ENCODE peak calls at places on chromosome 12, in four cellular contexts. B is IMR-90, L is PC-9, U is OCI-LY7. H is an unnamed sample.

GRCh38 chr12:87092421-87092820 is 836.2 kb upstream of the MGAT4C start:
- DNase-seq in B (no peak), L (no peak), U (no peak), H (no peak)

GRCh38 chr12:5222011-5222461 is 178.4 kb downstream of the KCNA5 start:
- DNase-seq in B (no peak), L (no peak), U (no peak), H (no peak)

GRCh38 chr12:112096070-112096469 is 12.5 kb downstream of the NAA25 start:
- DNase-seq in B (no peak), L (no peak), U (no peak), H (no peak)

GRCh38 chr12:109878749-109879148 is 1.6 kb downstream of the GLTP start:
- DNase-seq in B (no peak), L (no peak), U (no peak), H (no peak)

GRCh38 chr12:104055686-104056388 is 5.8 kb upstream of the GLT8D2 start:
- DNase-seq in B (peak; percentile 47), L (no peak), U (no peak), H (no peak)

GRCh38 chr12:114762490-114763110 is 78.6 kb upstream of the TBX3 start:
- DNase-seq in B (peak; percentile 95), L (no peak), U (no peak), H (no peak)

GRCh38 chr12:3885179-3886094 is 12.2 kb upstream of the PARP11 start:
- DNase-seq in B (peak; percentile 48), L (no peak), U (peak; percentile 47), H (no peak)

GRCh38 chr12:111425655-111426054 is 19.9 kb downstream of the SH2B3 start:
- DNase-seq in B (peak; percentile 39), L (peak; percentile 82), U (no peak), H (no peak)

GRCh38 chr12:93571360-93571853 is 1.1 kb upstream of the SOCS2 start:
- DNase-seq in B (peak; percentile 55), L (no peak), U (no peak), H (no peak)

GRCh38 chr12:127277882-127278281 is 989.1 kb upstream of the TMEM132C start:
- DNase-seq in B (no peak), L (no peak), U (no peak), H (no peak)

GRCh38 chr12:2697057-2697456 is 97.7 kb upstream of the FKBP4 start:
- DNase-seq in B (no peak), L (no peak), U (no peak), H (no peak)

GRCh38 chr12:41967668-41968649 is 176.7 kb downstream of the GXYLT1 start:
- DNase-seq in B (no peak), L (peak; percentile 53), U (no peak), H (no peak)

GRCh38 chr12:3364226-3364625 is 126.8 kb upstream of the PRMT8 start:
- DNase-seq in B (no peak), L (no peak), U (no peak), H (no peak)

GRCh38 chr12:127083028-127083949 is 1183.7 kb upstream of the TMEM132C start:
- DNase-seq in B (peak; percentile 65), L (peak; percentile 81), U (peak; percentile 44), H (no peak)

GRCh38 chr12:6790496-6791150 is 1.3 kb downstream of the CD4 start:
- DNase-seq in B (no peak), L (no peak), U (no peak), H (no peak)

GRCh38 chr12:48050174-48050573 is 45.9 kb upstream of the COL2A1 start:
- DNase-seq in B (peak; percentile 5), L (no peak), U (no peak), H (no peak)

GRCh38 chr12:107515446-107515958 is 170.1 kb upstream of the PWP1 start:
- DNase-seq in B (peak; percentile 93), L (peak; percentile 96), U (no peak), H (peak; percentile 89)

GRCh38 chr12:19576421-19576925 is 137.2 kb downstream of the AEBP2 start:
- DNase-seq in B (peak; percentile 76), L (no peak), U (no peak), H (no peak)

GRCh38 chr12:13044859-13045384 is 741 bp downstream of the FAM234B start:
- DNase-seq in B (no peak), L (no peak), U (no peak), H (no peak)

GRCh38 chr12:44775916-44776315 is 100.2 kb downstream of the NELL2 start:
- DNase-seq in B (no peak), L (no peak), U (no peak), H (no peak)

GRCh38 chr12:12985817-12986408 is 14.2 kb downstream of the HEBP1 start:
- DNase-seq in B (peak; percentile 17), L (no peak), U (no peak), H (no peak)

GRCh38 chr12:122079532-122080081 is 1.1 kb downstream of the MLXIP start:
- DNase-seq in B (no peak), L (no peak), U (peak; percentile 50), H (no peak)

GRCh38 chr12:131860472-131861260 is 32.5 kb downstream of the MMP17 start:
- DNase-seq in B (peak; percentile 57), L (peak; percentile 95), U (no peak), H (no peak)

GRCh38 chr12:109910969-109911348 is 10.9 kb downstream of the TCHP start:
- DNase-seq in B (peak; percentile 20), L (no peak), U (peak; percentile 30), H (no peak)

GRCh38 chr12:50507930-50508329 is 3.1 kb downstream of the DIP2B start:
- DNase-seq in B (no peak), L (no peak), U (no peak), H (no peak)

GRCh38 chr12:24534632-24535031 is 414.3 kb downstream of the BCAT1 start:
- DNase-seq in B (no peak), L (no peak), U (no peak), H (no peak)

GRCh38 chr12:64625243-64626077 is 15.2 kb downstream of the RASSF3 start:
- DNase-seq in B (peak; percentile 94), L (peak; percentile 99), U (peak; percentile 54), H (no peak)

DNA sequence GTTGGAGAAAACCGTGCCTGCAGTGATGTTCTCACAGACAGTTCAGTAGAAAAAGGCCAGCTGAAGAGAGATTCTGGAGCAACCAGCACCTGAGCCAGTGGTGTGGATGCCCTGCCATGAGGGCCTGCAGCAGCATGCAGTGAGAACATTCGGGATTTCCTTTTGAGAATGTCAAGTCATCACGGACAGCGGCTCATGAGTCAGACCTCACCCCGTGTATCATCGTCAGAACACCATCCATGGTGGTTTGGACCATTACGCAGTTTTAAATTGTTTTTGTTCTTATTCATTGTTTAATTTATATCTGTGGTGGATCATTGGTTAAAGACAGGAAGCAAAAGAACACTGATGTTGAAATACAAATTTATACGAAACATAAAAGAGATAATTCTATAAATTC is 179.1 kb upstream of the KRR1 start:
- DNase-seq in B (peak; percentile 100), L (no peak), U (no peak), H (peak; percentile 88)
- H3K27ac ChIP-seq in B (peak overlapping the region; percentile 67), L (no peak overlapping the region), U (no peak overlapping the region), H (peak overlapping the region; percentile 85)

DNA sequence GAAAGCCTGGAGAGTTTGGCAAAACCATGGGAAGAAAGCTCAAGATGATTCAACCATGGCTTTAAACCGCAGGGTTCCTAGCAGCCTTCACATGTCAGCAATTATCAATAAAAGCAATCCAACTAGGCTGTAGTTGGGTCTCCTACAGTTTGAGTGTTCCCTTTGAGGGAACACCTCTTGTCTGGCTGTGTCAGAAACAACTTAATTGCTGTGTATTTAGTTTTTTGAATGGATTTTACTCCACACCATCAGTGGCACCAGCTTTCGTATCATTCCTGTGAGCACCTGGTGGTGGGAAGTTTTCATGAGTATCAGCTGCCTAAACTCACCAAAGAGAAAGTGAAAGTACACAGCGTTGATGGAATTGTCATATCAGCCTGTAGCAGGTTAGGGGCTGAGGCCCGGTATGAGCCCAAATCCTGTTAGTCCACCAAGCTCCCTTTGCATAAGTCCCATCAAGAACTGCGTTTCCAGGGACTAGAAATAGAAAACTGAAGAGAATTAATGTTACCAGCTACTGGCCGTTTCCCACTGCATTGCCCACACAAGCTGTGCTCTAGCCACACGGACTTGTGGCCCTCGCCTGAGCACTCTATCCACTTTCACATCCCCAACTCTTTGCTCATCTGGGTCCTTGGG is 10.9 kb upstream of the IL26 start:
- DNase-seq in B (no peak), L (no peak), U (peak; percentile 50), H (no peak)
- TF ChIP-seq CTCF in B (no peak), L (no peak), U (no peak), H (no peak)

GRCh38 chr12:116333402-116333801 is 55.9 kb upstream of the MED13L start:
- DNase-seq in B (no peak), L (no peak), U (no peak), H (no peak)
- H3K4me2 ChIP-seq in B (no peak overlapping the region), L (no peak overlapping the region), U (no peak overlapping the region), H (no peak overlapping the region)

DNA sequence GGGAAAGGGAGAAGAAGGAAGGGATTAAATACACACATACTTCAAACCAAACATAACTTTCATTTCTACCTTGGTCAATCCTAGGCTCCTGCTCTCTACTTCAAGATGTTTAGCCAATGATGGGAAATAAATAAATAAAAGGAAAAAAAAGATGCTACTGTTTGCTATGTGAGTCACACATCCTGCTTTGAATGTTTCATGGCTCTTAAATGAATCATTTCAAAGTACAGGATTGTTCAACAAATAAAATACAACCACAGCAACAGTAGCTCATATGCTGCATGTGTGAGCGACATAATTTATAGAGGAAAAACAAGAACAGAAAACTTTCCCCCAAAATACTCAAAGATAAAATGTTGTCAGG is 54.3 kb upstream of the NPFF start:
- DNase-seq in B (peak; percentile 92), L (peak; percentile 93), U (no peak), H (no peak)
- H3K27ac ChIP-seq in B (no peak overlapping the region), L (peak overlapping the region; percentile 78), U (no peak overlapping the region), H (peak overlapping the region; percentile 64)

GRCh38 chr12:57087689-57088441 is 1.0 kb upstream of the NAB2 start:
- DNase-seq in B (peak; percentile 98), L (peak; percentile 80), U (peak; percentile 77), H (no peak)

GRCh38 chr12:57086951-57087688 is 1.8 kb upstream of the NAB2 start:
- DNase-seq in B (peak; percentile 93), L (no peak), U (peak; percentile 70), H (no peak)

GRCh38 chr12:57088442-57089258 is at the start of gene NAB2:
- DNase-seq in B (peak; percentile 97), L (peak; percentile 82), U (peak; percentile 96), H (no peak)

GRCh38 chr12:57089259-57090245 is 638 bp downstream of the NAB2 start:
- DNase-seq in B (peak; percentile 51), L (no peak), U (peak; percentile 35), H (no peak)

GRCh38 chr12:57085999-57086950 is 2.6 kb upstream of the NAB2 start:
- DNase-seq in B (peak; percentile 83), L (no peak), U (peak; percentile 72), H (no peak)
- TF ChIP-seq CTCF in B (peak; percentile 48), L (no peak), U (peak; percentile 88), H (peak; percentile 3)

DNA sequence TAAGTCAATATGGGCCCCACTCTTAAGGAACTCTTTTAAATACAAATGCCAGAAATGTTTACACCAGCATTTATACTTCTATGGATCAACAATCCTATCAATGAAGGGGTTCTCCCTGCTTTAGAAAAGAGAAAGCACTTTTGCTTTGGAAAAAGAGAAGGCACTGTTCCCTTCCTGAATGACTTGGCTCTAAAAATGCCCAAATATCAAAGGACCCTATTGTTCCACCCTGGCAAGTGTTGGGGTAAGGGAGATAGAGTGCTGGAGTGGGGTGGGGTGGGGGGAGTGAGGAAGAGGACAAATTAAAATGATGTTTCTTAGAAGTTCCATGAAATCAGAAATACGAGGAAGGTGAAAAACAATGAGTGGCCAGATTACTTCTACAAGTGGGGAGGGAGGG is 131.6 kb upstream of the GRIN2B start:
- DNase-seq in B (no peak), L (no peak), U (no peak), H (no peak)
- H3K4me2 ChIP-seq in B (no peak overlapping the region), L (no peak overlapping the region), U (no peak overlapping the region), H (no peak overlapping the region)

H was measured in keratinocyte.